ENCODE peak calls at places on chromosome 4, in seven cellular contexts. A is GM12865, W is NCI-H774, T is NB4, Q is SIG-M5, N is WTC11, L is hypothalamus. B is an unnamed sample.

GRCh38 chr4:112813790-112814189 is 176.8 kb downstream of the LARP7 start:
- DNase-seq in Q (no peak), L (no peak), W (no peak), N (no peak), A (peak), T (no peak), B (no peak)

GRCh38 chr4:105894570-105895323 is 524 bp upstream of the NPNT start:
- DNase-seq in W (peak), N (peak), Q (no peak), T (no peak), A (peak), L (no peak), B (peak)

GRCh38 chr4:24188459-24188858 is 298.6 kb upstream of the PPARGC1A start:
- DNase-seq in N (no peak), A (no peak), T (no peak), L (no peak), Q (no peak), W (no peak), B (no peak)

GRCh38 chr4:113740857-113741379 is 20.6 kb downstream of the CAMK2D start:
- DNase-seq in N (no peak), W (no peak), T (no peak), L (no peak), Q (no peak), A (no peak), B (no peak)

GRCh38 chr4:131296192-131296591 is 1852.9 kb upstream of the PCDH10 start:
- DNase-seq in N (no peak), W (no peak), Q (no peak), T (no peak), A (no peak), L (no peak), B (no peak)

GRCh38 chr4:40718571-40718970 is 31.2 kb upstream of the NSUN7 start:
- DNase-seq in N (peak), A (peak), T (no peak), W (peak), Q (no peak), L (no peak), B (no peak)

GRCh38 chr4:99998062-99998880 is 48.2 kb upstream of the H2AZ1 start:
- DNase-seq in N (no peak), W (peak), L (no peak), T (peak), A (peak), Q (no peak), B (peak)

GRCh38 chr4:119490335-119490734 is 138.3 kb downstream of the PDE5A start:
- DNase-seq in Q (no peak), W (no peak), A (peak), N (peak), T (peak), L (no peak), B (no peak)

GRCh38 chr4:80071643-80072606 is 1.1 kb downstream of the ANTXR2 start:
- DNase-seq in A (peak), L (peak), T (peak), W (peak), N (peak), Q (no peak), B (peak)

GRCh38 chr4:57083107-57083506 is 27.1 kb downstream of the IGFBP7 start:
- DNase-seq in Q (no peak), A (no peak), N (no peak), L (no peak), T (no peak), W (no peak), B (no peak)

GRCh38 chr4:1130318-1131186 is 17.2 kb upstream of the RNF212 start:
- DNase-seq in N (peak), T (peak), Q (no peak), A (peak), L (peak), W (peak), B (peak)

GRCh38 chr4:169335331-169335730 is 64.6 kb upstream of the SH3RF1 start:
- DNase-seq in T (no peak), A (no peak), Q (no peak), W (no peak), N (no peak), L (no peak), B (no peak)

GRCh38 chr4:67030636-67031035 is 514.7 kb downstream of the CENPC start:
- DNase-seq in W (no peak), N (no peak), A (no peak), T (no peak), L (no peak), Q (no peak), B (no peak)

GRCh38 chr4:118941149-118941548 is 52.5 kb downstream of the SYNPO2 start:
- DNase-seq in Q (peak), A (no peak), L (no peak), T (peak), W (no peak), N (no peak), B (no peak)

GRCh38 chr4:84944952-84945351 is 21.5 kb downstream of the WDFY3 start:
- DNase-seq in T (peak), Q (no peak), N (no peak), A (no peak), L (no peak), W (no peak), B (no peak)

GRCh38 chr4:112946127-112946526 is 103.3 kb upstream of the ANK2 start:
- DNase-seq in W (no peak), A (no peak), N (no peak), L (no peak), Q (no peak), T (no peak), B (no peak)

GRCh38 chr4:38131371-38132139 is 171.4 kb downstream of the PTTG2 start:
- DNase-seq in A (peak), L (no peak), N (peak), T (no peak), Q (no peak), W (no peak), B (no peak)

GRCh38 chr4:89509708-89510269 is 202.2 kb upstream of the GPRIN3 start:
- DNase-seq in T (no peak), N (no peak), W (no peak), L (no peak), Q (no peak), A (peak), B (no peak)

GRCh38 chr4:111678466-111678865 is 466.8 kb upstream of the FAM241A start:
- DNase-seq in Q (no peak), L (no peak), T (no peak), A (no peak), W (no peak), N (no peak), B (no peak)

GRCh38 chr4:187118731-187119130 is 395.1 kb upstream of the FAT1 start:
- DNase-seq in N (no peak), W (no peak), Q (no peak), L (no peak), A (no peak), T (no peak), B (no peak)

GRCh38 chr4:156388826-156389225 is 435.2 kb upstream of the CTSO start:
- DNase-seq in Q (no peak), L (no peak), N (no peak), A (no peak), T (no peak), W (no peak), B (no peak)